ENCODE peak calls at places on chromosomes 11 and 22, in nine cellular contexts. Q is AG09309, B is stomach, U is IMR-90, T is transverse colon, S is BE2C, J is AG04449, O is neural progenitor cell, Y is fibroblast of mammary gland. C is an unnamed sample.

GRCh38 chr11:115501895-115502589 is 2.2 kb downstream of the CADM1 start:
- DNase-seq in J (no peak), S (peak; percentile 59), T (no peak), Y (no peak), Q (no peak), O (peak; percentile 53), B (no peak), U (peak; percentile 21), C (peak; percentile 19)

GRCh38 chr22:19527321-19527721 is 3.1 kb upstream of the CLDN5 start:
- DNase-seq in Y (no peak), Q (no peak), B (no peak), T (no peak), J (no peak), U (no peak), O (no peak), S (no peak), C (no peak)

GRCh38 chr11:288328-289144 is at the start of gene PGGHG:
- DNase-seq in S (peak; percentile 39), Y (no peak), B (peak; percentile 84), U (no peak), J (no peak), O (peak; percentile 74), Q (no peak), T (peak; percentile 87), C (no peak)

GRCh38 chr11:12674571-12674935 is 332 bp downstream of the TEAD1 start:
- DNase-seq in Q (no peak), Y (no peak), O (no peak), T (peak; percentile 31), U (no peak), J (no peak), B (peak; percentile 40), S (no peak), C (no peak)

GRCh38 chr11:16843307-16843706 is 104.9 kb downstream of the C11orf58 start:
- DNase-seq in S (peak; percentile 52), T (peak; percentile 13), U (no peak), J (no peak), Y (no peak), B (peak; percentile 43), Q (no peak), O (no peak), C (peak; percentile 38)

GRCh38 chr22:47310601-47311000 is 548.2 kb downstream of the TBC1D22A start:
- DNase-seq in O (no peak), U (peak; percentile 31), T (no peak), J (no peak), B (no peak), S (no peak), Q (no peak), Y (no peak), C (peak; percentile 68)

GRCh38 chr11:114123692-114124330 is 64.3 kb downstream of the ZBTB16 start:
- DNase-seq in Y (no peak), B (no peak), S (no peak), O (no peak), Q (no peak), J (no peak), U (no peak), T (no peak), C (no peak)

GRCh38 chr11:71269603-71270511 is 17.5 kb upstream of the SHANK2 start:
- DNase-seq in T (no peak), Q (no peak), B (peak; percentile 24), Y (no peak), S (no peak), J (no peak), U (no peak), O (no peak), C (no peak)

GRCh38 chr11:60891103-60891741 is 15.2 kb downstream of the PRPF19 start:
- DNase-seq in S (peak; percentile 31), B (peak; percentile 50), U (peak; percentile 23), J (no peak), Y (no peak), T (no peak), Q (no peak), O (no peak), C (no peak)

GRCh38 chr22:41480397-41480735 is 11.4 kb downstream of the ACO2 start:
- DNase-seq in Q (no peak), U (peak; percentile 92), T (no peak), O (no peak), B (no peak), Y (peak; percentile 92), S (no peak), J (peak; percentile 67), C (no peak)

GRCh38 chr11:24324211-24324610 is 172.6 kb upstream of the LUZP2 start:
- DNase-seq in S (no peak), Y (no peak), B (no peak), Q (no peak), U (peak; percentile 75), J (peak; percentile 17), T (no peak), O (no peak), C (peak; percentile 20)

GRCh38 chr22:44815099-44816070 is 63.0 kb downstream of the ARHGAP8 start:
- DNase-seq in Y (no peak), B (no peak), U (no peak), S (no peak), O (no peak), J (no peak), T (no peak), Q (no peak), C (no peak)

GRCh38 chr11:77747381-77747969 is 73.0 kb downstream of the RSF1 start:
- DNase-seq in Y (no peak), J (peak; percentile 31), B (no peak), T (no peak), S (no peak), U (peak; percentile 36), Q (peak; percentile 1), O (no peak), C (no peak)

GRCh38 chr11:86151188-86152005 is 82.5 kb upstream of the PICALM start:
- DNase-seq in T (no peak), O (peak; percentile 39), Y (peak; percentile 12), U (peak; percentile 23), J (no peak), Q (no peak), S (no peak), B (no peak), C (peak; percentile 47)

GRCh38 chr11:112614605-112615004 is 346.6 kb upstream of the NCAM1 start:
- DNase-seq in Y (no peak), B (no peak), Q (no peak), S (no peak), J (no peak), T (no peak), U (no peak), O (no peak), C (peak; percentile 87)

GRCh38 chr11:15985127-15985862 is 371.1 kb downstream of the SOX6 start:
- DNase-seq in O (no peak), Q (no peak), Y (no peak), B (no peak), T (no peak), U (no peak), J (no peak), S (no peak), C (no peak)

GRCh38 chr22:43186272-43187170 is at the start of gene TTLL12:
- DNase-seq in T (peak; percentile 56), O (peak; percentile 92), U (peak; percentile 21), J (no peak), Q (no peak), Y (no peak), S (peak; percentile 80), B (peak; percentile 56), C (no peak)

GRCh38 chr11:81192516-81192915 is 1541.1 kb downstream of the FAM181B start:
- DNase-seq in B (no peak), J (no peak), Q (no peak), T (no peak), U (no peak), O (no peak), Y (no peak), S (no peak), C (no peak)

GRCh38 chr11:103749158-103749557 is 287.3 kb upstream of the DDI1 start:
- DNase-seq in S (no peak), B (no peak), Q (no peak), J (no peak), O (no peak), T (no peak), U (peak; percentile 9), Y (no peak), C (peak; percentile 65)
- TF ChIP-seq CTCF in S (no peak), B (no peak), Q (no peak), J (no peak), O (no peak), T (no peak), U (no peak), Y (no peak), C (no peak)

GRCh38 chr22:31084811-31085492 is 3.8 kb downstream of the SMTN start:
- DNase-seq in S (peak; percentile 86), Q (no peak), T (peak; percentile 90), J (no peak), U (peak; percentile 75), O (peak; percentile 90), B (peak; percentile 91), Y (peak; percentile 66), C (no peak)

GRCh38 chr22:31083377-31083768 is 2.3 kb downstream of the SMTN start:
- DNase-seq in S (no peak), J (no peak), B (peak; percentile 92), U (no peak), Y (no peak), Q (no peak), T (peak; percentile 71), O (no peak), C (no peak)

GRCh38 chr22:31085493-31085824 is 4.3 kb downstream of the SMTN start:
- DNase-seq in U (no peak), O (peak; percentile 66), S (no peak), J (no peak), T (peak; percentile 45), B (no peak), Y (no peak), Q (no peak), C (no peak)

GRCh38 chr22:31082606-31083376 is 1.7 kb downstream of the SMTN start:
- DNase-seq in O (peak; percentile 45), S (peak; percentile 73), J (no peak), T (peak; percentile 89), Q (no peak), Y (peak; percentile 77), U (peak; percentile 64), B (peak; percentile 69), C (peak; percentile 65)

GRCh38 chr22:31083923-31084810 is 3.0 kb downstream of the SMTN start:
- DNase-seq in B (no peak), S (no peak), T (peak; percentile 28), U (no peak), Y (no peak), Q (no peak), J (no peak), O (no peak), C (no peak)
- H3K4me3 ChIP-seq in B (peak overlapping the region; percentile 53), S (peak overlapping the region; percentile 86), T (peak overlapping the region; percentile 55), U (peak overlapping the region; percentile 80), Y (peak overlapping the region; percentile 92), Q (peak overlapping the region; percentile 74), J (peak overlapping the region; percentile 88), O (peak overlapping the region; percentile 64), C (peak overlapping the region; percentile 50)

GRCh38 chr11:36711104-36711825 is 113.2 kb upstream of the RAG2 start:
- DNase-seq in B (no peak), S (no peak), O (no peak), T (no peak), Y (no peak), U (no peak), J (no peak), Q (no peak), C (peak; percentile 4)
- TF ChIP-seq CTCF in B (no peak), S (peak; percentile 28), O (peak; percentile 38), T (no peak), Y (no peak), U (no peak), J (no peak), Q (no peak), C (peak; percentile 22)

DNA sequence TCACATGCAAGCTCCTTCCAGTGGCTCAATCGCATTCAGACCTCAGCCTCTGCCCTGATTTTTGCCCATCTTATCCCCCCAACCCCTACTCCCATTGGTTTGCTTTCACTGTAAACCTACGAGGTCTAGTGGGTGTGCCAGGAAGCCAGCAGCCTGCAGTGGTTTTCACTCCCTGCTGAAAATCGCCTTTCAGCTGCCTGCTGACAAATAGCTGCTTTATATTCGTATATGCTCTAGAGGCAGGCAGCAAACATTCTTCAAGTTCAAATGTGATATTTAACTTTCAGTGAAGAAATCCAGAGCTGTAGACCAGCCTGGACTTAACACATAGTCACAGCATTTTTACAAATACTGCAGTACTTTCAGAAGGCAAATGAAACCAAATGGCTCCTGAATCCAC is 92.8 kb upstream of the APOA1 start:
- DNase-seq in O (no peak), U (peak; percentile 40), Q (no peak), Y (peak; percentile 32), T (peak; percentile 33), J (no peak), S (no peak), B (no peak), C (no peak)
- H3K4me3 ChIP-seq in O (no peak overlapping the region), U (no peak overlapping the region), Q (no peak overlapping the region), Y (no peak overlapping the region), T (no peak overlapping the region), J (no peak overlapping the region), S (no peak overlapping the region), B (peak overlapping the region; percentile 31), C (no peak overlapping the region)

C was measured in bronchial epithelial cell.